ENCODE peak calls at places on chromosomes 7 and 10, in seven cellular contexts. K is cardiac muscle cell; O is aorta; Q is CD4-positive, alpha-beta memory T cell; A is hepatocyte; H is left ventricle myocardium inferior; Y is right atrium auricular region. X is an unnamed sample. For H3K4me1, the result is how much of the 10 kb centered on the place peaks cover.

GRCh38 chr7:105742787-105743186 is 133.6 kb downstream of the ATXN7L1 start:
- DNase-seq in K (no peak), O (no peak), Q (no peak), A (no peak), H (no peak), Y (no peak), X (no peak)

GRCh38 chr10:29862926-29863614 is 196.3 kb downstream of the JCAD start:
- DNase-seq in K (no peak), O (no peak), Q (no peak), A (no peak), H (no peak), Y (no peak), X (peak)

GRCh38 chr7:19215421-19215820 is 70.2 kb upstream of the FERD3L start:
- DNase-seq in K (peak), O (no peak), Q (no peak), A (peak), H (no peak), Y (no peak), X (no peak)

GRCh38 chr10:103683851-103684250 is 171.5 kb downstream of the SH3PXD2A start:
- DNase-seq in K (no peak), O (no peak), Q (no peak), A (no peak), H (no peak), Y (no peak), X (no peak)

GRCh38 chr7:64098-64521 is 128.3 kb upstream of the FAM20C start:
- DNase-seq in K (peak), O (peak), Q (no peak), A (peak), H (peak), Y (peak), X (peak)

GRCh38 chr10:24811906-24812305 is 88.2 kb upstream of the ARHGAP21 start:
- DNase-seq in K (peak), O (no peak), Q (no peak), A (no peak), H (peak), Y (no peak), X (no peak)

GRCh38 chr10:102420443-102420809 is 210 bp upstream of the FBXL15 start:
- DNase-seq in K (no peak), O (no peak), Q (no peak), A (peak), H (no peak), Y (no peak), X (no peak)

GRCh38 chr10:77756319-77757232 is 119.0 kb upstream of the KCNMA1 start:
- DNase-seq in K (peak), O (no peak), Q (no peak), A (peak), H (no peak), Y (no peak), X (peak)

GRCh38 chr10:98374176-98374969 is 40.6 kb downstream of the PYROXD2 start:
- DNase-seq in K (peak), O (no peak), Q (no peak), A (no peak), H (no peak), Y (no peak), X (peak)

GRCh38 chr10:69320521-69320920 is 42.2 kb downstream of the HK1 start:
- DNase-seq in K (no peak), O (no peak), Q (no peak), A (no peak), H (no peak), Y (no peak), X (no peak)

GRCh38 chr10:819326-819725 is 112.2 kb downstream of the LARP4B start:
- DNase-seq in K (peak), O (no peak), Q (no peak), A (no peak), H (no peak), Y (no peak), X (no peak)

GRCh38 chr7:70619659-70620058 is 512.3 kb upstream of the GALNT17 start:
- DNase-seq in K (no peak), O (no peak), Q (no peak), A (no peak), H (no peak), Y (no peak), X (no peak)

GRCh38 chr7:111650456-111650999 is 88.2 kb upstream of the IMMP2L start:
- DNase-seq in K (peak), O (no peak), Q (no peak), A (peak), H (no peak), Y (no peak), X (no peak)

GRCh38 chr7:137626469-137627067 is 220.2 kb downstream of the DGKI start:
- DNase-seq in K (peak), O (peak), Q (peak), A (peak), H (no peak), Y (no peak), X (peak)

GRCh38 chr7:30572212-30572839 is 22.4 kb upstream of the GARS1 start:
- DNase-seq in K (no peak), O (no peak), Q (no peak), A (no peak), H (no peak), Y (no peak), X (no peak)

GRCh38 chr10:21535494-21535818 is 1.4 kb downstream of the MLLT10 start:
- DNase-seq in K (no peak), O (no peak), Q (no peak), A (no peak), H (no peak), Y (no peak), X (no peak)

GRCh38 chr7:130890176-130891020 is 156.4 kb upstream of the KLF14 start:
- DNase-seq in K (peak), O (no peak), Q (no peak), A (no peak), H (no peak), Y (no peak), X (no peak)
- H3K4me1 ChIP-seq in K (under half), O (under half), Q (under half), A (under half), H (half or more), Y (under half), X (half or more)

GRCh38 chr7:140161047-140161446 is 15.7 kb downstream of the KDM7A start:
- DNase-seq in K (no peak), O (no peak), Q (no peak), A (no peak), H (no peak), Y (no peak), X (no peak)

GRCh38 chr7:140160308-140160707 is 16.5 kb downstream of the KDM7A start:
- DNase-seq in K (no peak), O (no peak), Q (no peak), A (no peak), H (no peak), Y (no peak), X (no peak)

GRCh38 chr7:140168816-140169215 is 8.0 kb downstream of the KDM7A start:
- DNase-seq in K (no peak), O (no peak), Q (no peak), A (no peak), H (no peak), Y (no peak), X (no peak)

GRCh38 chr7:140170375-140170774 is 6.4 kb downstream of the KDM7A start:
- DNase-seq in K (no peak), O (no peak), Q (no peak), A (no peak), H (no peak), Y (no peak), X (no peak)

GRCh38 chr7:140165422-140165821 is 11.4 kb downstream of the KDM7A start:
- DNase-seq in K (peak), O (no peak), Q (no peak), A (no peak), H (no peak), Y (no peak), X (no peak)
- H3K4me1 ChIP-seq in K (under half), O (under half), Q (half or more), A (under half), H (half or more), Y (under half), X (under half)

GRCh38 chr10:74011016-74011415 is 13.1 kb downstream of the VCL start:
- DNase-seq in K (no peak), O (no peak), Q (no peak), A (no peak), H (no peak), Y (no peak), X (no peak)

GRCh38 chr10:74008212-74008731 is 10.4 kb downstream of the VCL start:
- DNase-seq in K (peak), O (no peak), Q (no peak), A (no peak), H (no peak), Y (no peak), X (no peak)

GRCh38 chr10:74011762-74012161 is 13.8 kb downstream of the VCL start:
- DNase-seq in K (peak), O (no peak), Q (no peak), A (peak), H (no peak), Y (no peak), X (peak)

GRCh38 chr10:74012480-74012879 is 14.6 kb downstream of the VCL start:
- DNase-seq in K (no peak), O (no peak), Q (no peak), A (no peak), H (no peak), Y (no peak), X (no peak)

GRCh38 chr10:74013004-74013403 is 15.1 kb downstream of the VCL start:
- DNase-seq in K (no peak), O (no peak), Q (no peak), A (no peak), H (no peak), Y (no peak), X (no peak)
- H3K4me1 ChIP-seq in K (under half), O (under half), Q (half or more), A (under half), H (half or more), Y (under half), X (under half)

DNA sequence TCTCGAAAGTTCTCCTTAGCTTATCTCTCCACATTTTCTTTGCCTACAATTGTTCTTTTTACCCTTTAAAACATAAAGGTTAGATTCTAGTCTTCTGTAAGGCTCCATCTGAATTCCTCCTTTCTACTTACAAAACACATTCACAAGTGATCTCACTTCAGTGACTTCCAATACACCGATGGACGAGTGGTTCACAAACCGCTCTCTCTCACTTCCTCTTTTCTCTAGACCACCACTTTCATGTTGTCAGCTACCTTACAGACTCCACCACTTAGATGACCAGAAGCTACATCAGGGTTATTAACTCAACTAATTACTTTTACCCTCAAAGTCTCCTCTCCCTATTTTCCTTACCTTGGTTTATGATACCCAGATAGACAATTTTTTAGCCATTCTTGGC is 11.8 kb downstream of the MET start:
- DNase-seq in K (no peak), O (no peak), Q (no peak), A (no peak), H (no peak), Y (no peak), X (no peak)
- H3K4me1 ChIP-seq in K (under half), O (under half), Q (under half), A (under half), H (under half), Y (under half), X (under half)

X was measured in PC-9.